ENCODE peak calls at places on chromosomes 16 and 17, in eight cellular contexts. U is T-helper 1 cell, L is small intestine, Z is KG1, W is ACHN, S is HEK293T, A is NCI-H460, Y is dorsolateral prefrontal cortex. E is an unnamed sample.

GRCh38 chr17:58741121-58741625 is 14.5 kb upstream of the PPM1E start:
- DNase-seq in L (no peak), Z (no peak), A (peak; percentile 24), Y (no peak), W (no peak), S (no peak), U (no peak), E (no peak)

GRCh38 chr17:76054112-76054476 is 18.2 kb downstream of the SRP68 start:
- DNase-seq in W (no peak), L (no peak), Z (no peak), U (no peak), A (no peak), S (no peak), Y (no peak), E (no peak)

GRCh38 chr16:79154081-79154480 is 446.5 kb downstream of the MAF start:
- DNase-seq in S (no peak), A (no peak), Z (no peak), Y (no peak), L (no peak), U (no peak), W (no peak), E (no peak)

GRCh38 chr16:66474750-66475199 is 47.7 kb downstream of the BEAN1 start:
- DNase-seq in Z (no peak), L (peak; percentile 59), S (no peak), A (no peak), U (no peak), Y (no peak), W (no peak), E (no peak)

GRCh38 chr17:61536417-61536955 is 54.5 kb downstream of the NACA2 start:
- DNase-seq in L (peak; percentile 30), S (no peak), Y (no peak), W (no peak), Z (no peak), A (no peak), U (no peak), E (no peak)

GRCh38 chr16:19330801-19331484 is 45.4 kb downstream of the CLEC19A start:
- DNase-seq in A (no peak), L (no peak), Y (no peak), S (no peak), Z (no peak), U (no peak), W (no peak), E (no peak)

GRCh38 chr17:63425478-63425877 is 20.6 kb downstream of the CYB561 start:
- DNase-seq in U (peak; percentile 61), S (peak; percentile 86), A (peak; percentile 77), L (peak; percentile 76), W (peak; percentile 76), Y (peak; percentile 84), Z (peak; percentile 62), E (peak; percentile 87)

GRCh38 chr16:87860553-87861299 is 8.6 kb downstream of the SLC7A5 start:
- DNase-seq in Z (no peak), W (peak; percentile 90), Y (no peak), S (no peak), L (no peak), U (no peak), A (no peak), E (no peak)

GRCh38 chr16:46899443-46900143 is 15.4 kb downstream of the GPT2 start:
- DNase-seq in S (no peak), L (no peak), Y (no peak), A (no peak), Z (no peak), W (no peak), U (no peak), E (no peak)

GRCh38 chr17:42409467-42410351 is 13.3 kb downstream of the CAVIN1 start:
- DNase-seq in S (no peak), Y (no peak), L (no peak), Z (no peak), U (no peak), A (no peak), W (peak; percentile 77), E (no peak)

GRCh38 chr16:87550510-87550961 is 51.8 kb upstream of the JPH3 start:
- DNase-seq in Z (no peak), U (peak; percentile 31), L (no peak), Y (peak; percentile 34), A (no peak), S (peak; percentile 75), W (peak; percentile 33), E (peak; percentile 77)

GRCh38 chr16:19238386-19238785 is 47.1 kb upstream of the CLEC19A start:
- DNase-seq in A (no peak), W (no peak), L (no peak), Z (no peak), Y (no peak), U (no peak), S (no peak), E (no peak)

GRCh38 chr17:59798111-59798510 is 90.7 kb downstream of the VMP1 start:
- DNase-seq in S (no peak), U (no peak), L (no peak), W (no peak), Y (no peak), Z (no peak), A (no peak), E (no peak)

GRCh38 chr17:1485748-1486376 is 6.6 kb downstream of the MYO1C start:
- DNase-seq in A (no peak), Z (no peak), W (peak; percentile 60), S (peak; percentile 52), L (peak; percentile 46), U (peak; percentile 66), Y (no peak), E (peak; percentile 81)

GRCh38 chr16:404971-405486 is 3.3 kb downstream of the DECR2 start:
- DNase-seq in S (no peak), U (no peak), Z (no peak), L (no peak), Y (no peak), W (no peak), A (no peak), E (no peak)

GRCh38 chr17:31211352-31212012 is 85.6 kb downstream of the OMG start:
- DNase-seq in A (no peak), W (no peak), U (no peak), S (no peak), Z (no peak), L (no peak), Y (no peak), E (no peak)